ENCODE peak calls at places on chromosomes 1 and 21, in six cellular contexts. M is ovary; U is RPMI8226; O is stimulated activated CD8-positive, alpha-beta memory T cell treated with anti-CD3 and anti-CD28 coated beads, Interleukin-15, amount 100 ng/mL, for 4 hours; S is cardiac fibroblast; X is osteoblast. P is an unnamed sample.

GRCh38 chr1:48617227-48617626 is 145.2 kb upstream of the SPATA6 start:
- DNase-seq in M (no peak), U (no peak), O (no peak), S (peak), X (no peak), P (no peak)

GRCh38 chr1:234707641-234708040 is 97.7 kb upstream of the IRF2BP2 start:
- DNase-seq in M (no peak), U (no peak), O (no peak), S (peak), X (no peak), P (no peak)

GRCh38 chr1:242129103-242129502 is 130.2 kb upstream of the MAP1LC3C start:
- DNase-seq in M (no peak), U (peak), O (no peak), S (no peak), X (no peak), P (no peak)

GRCh38 chr1:5502310-5503194 is 489.7 kb downstream of the NPHP4 start:
- DNase-seq in M (peak), U (no peak), O (no peak), S (no peak), X (no peak), P (no peak)

GRCh38 chr1:232922475-232922874 is 27.9 kb upstream of the NTPCR start:
- DNase-seq in M (no peak), U (no peak), O (no peak), S (peak), X (peak), P (no peak)

GRCh38 chr1:21553116-21553926 is 44.1 kb downstream of the ALPL start:
- DNase-seq in M (no peak), U (no peak), O (no peak), S (peak), X (peak), P (no peak)

GRCh38 chr1:211511947-211512346 is 20.0 kb upstream of the RD3 start:
- DNase-seq in M (no peak), U (no peak), O (no peak), S (peak), X (peak), P (no peak)

GRCh38 chr1:203286161-203286984 is 18.9 kb upstream of the BTG2 start:
- DNase-seq in M (peak), U (peak), O (no peak), S (peak), X (no peak), P (no peak)

GRCh38 chr1:116585886-116586285 is 15.1 kb upstream of the CD58 start:
- DNase-seq in M (no peak), U (no peak), O (no peak), S (no peak), X (no peak), P (no peak)

GRCh38 chr1:75203415-75204277 is 69.5 kb downstream of the LHX8 start:
- DNase-seq in M (no peak), U (peak), O (no peak), S (peak), X (peak), P (peak)

GRCh38 chr1:30189818-30190480 is 533.4 kb downstream of the MATN1 start:
- DNase-seq in M (no peak), U (no peak), O (no peak), S (no peak), X (no peak), P (no peak)

GRCh38 chr1:14826172-14826636 is 227.7 kb downstream of the KAZN start:
- DNase-seq in M (peak), U (no peak), O (no peak), S (peak), X (peak), P (no peak)

GRCh38 chr1:64487061-64487460 is 17.1 kb downstream of the CACHD1 start:
- DNase-seq in M (no peak), U (no peak), O (no peak), S (no peak), X (no peak), P (no peak)

GRCh38 chr1:52631759-52632331 is 1.1 kb upstream of the SHISAL2A start:
- DNase-seq in M (no peak), U (peak), O (no peak), S (no peak), X (no peak), P (no peak)

GRCh38 chr1:3474016-3474415 is 19.6 kb downstream of the ARHGEF16 start:
- DNase-seq in M (no peak), U (no peak), O (no peak), S (no peak), X (no peak), P (no peak)

GRCh38 chr1:231951399-231951798 is 324.8 kb downstream of the DISC1 start:
- DNase-seq in M (no peak), U (no peak), O (no peak), S (no peak), X (peak), P (no peak)

GRCh38 chr1:181556606-181557005 is 73.3 kb downstream of the CACNA1E start:
- DNase-seq in M (no peak), U (no peak), O (no peak), S (no peak), X (no peak), P (no peak)

GRCh38 chr1:240091614-240092300 is at the start of gene FMN2:
- DNase-seq in M (peak), U (peak), O (no peak), S (peak), X (peak), P (peak)

GRCh38 chr21:36437745-36438128 is 42.2 kb downstream of the CLDN14 start:
- DNase-seq in M (no peak), U (no peak), O (no peak), S (peak), X (no peak), P (no peak)

GRCh38 chr1:77081834-77082233 is 137.4 kb downstream of the PIGK start:
- DNase-seq in M (no peak), U (no peak), O (no peak), S (no peak), X (no peak), P (no peak)

GRCh38 chr1:33296082-33296458 is 24.8 kb downstream of the A3GALT2 start:
- DNase-seq in M (peak), U (no peak), O (no peak), S (no peak), X (no peak), P (no peak)

GRCh38 chr1:68301538-68301937 is 69.2 kb upstream of the WLS start:
- DNase-seq in M (no peak), U (no peak), O (no peak), S (peak), X (no peak), P (no peak)